ENCODE peak calls at places on chromosome 17, in four cellular contexts. One of them, this sample, is unnamed.

GRCh38 chr17:37060966-37061365 is 112.2 kb downstream of the AATF start:
- DNase-seq in stimulated activated CD8-positive, alpha-beta memory T cell treated with anti-CD3 and anti-CD28 coated beads, Interleukin-7, amount 100 ng/mL, for 48 hours: no peak
- DNase-seq in AG04449: no peak
- DNase-seq in A172: no peak
- DNase-seq in this sample: no peak

GRCh38 chr17:9239821-9240658 is 218.7 kb downstream of the NTN1 start:
- DNase-seq in stimulated activated CD8-positive, alpha-beta memory T cell treated with anti-CD3 and anti-CD28 coated beads, Interleukin-7, amount 100 ng/mL, for 48 hours: peak
- DNase-seq in AG04449: no peak
- DNase-seq in A172: no peak
- DNase-seq in this sample: peak

GRCh38 chr17:2691965-2692780 is 19.4 kb downstream of the CLUH start:
- DNase-seq in A172: no peak
- DNase-seq in stimulated activated CD8-positive, alpha-beta memory T cell treated with anti-CD3 and anti-CD28 coated beads, Interleukin-7, amount 100 ng/mL, for 48 hours: no peak
- DNase-seq in AG04449: no peak
- DNase-seq in this sample: no peak

GRCh38 chr17:4537451-4538235 is 17.5 kb downstream of the MYBBP1A start:
- DNase-seq in AG04449: no peak
- DNase-seq in stimulated activated CD8-positive, alpha-beta memory T cell treated with anti-CD3 and anti-CD28 coated beads, Interleukin-7, amount 100 ng/mL, for 48 hours: no peak
- DNase-seq in A172: no peak
- DNase-seq in this sample: no peak

GRCh38 chr17:40459646-40460584 is 16.7 kb downstream of the IGFBP4 start:
- DNase-seq in stimulated activated CD8-positive, alpha-beta memory T cell treated with anti-CD3 and anti-CD28 coated beads, Interleukin-7, amount 100 ng/mL, for 48 hours: no peak
- DNase-seq in AG04449: no peak
- DNase-seq in A172: no peak
- DNase-seq in this sample: no peak

GRCh38 chr17:69336580-69336979 is 9.6 kb upstream of the ABCA5 start:
- DNase-seq in stimulated activated CD8-positive, alpha-beta memory T cell treated with anti-CD3 and anti-CD28 coated beads, Interleukin-7, amount 100 ng/mL, for 48 hours: no peak
- DNase-seq in A172: no peak
- DNase-seq in AG04449: no peak
- DNase-seq in this sample: no peak

GRCh38 chr17:57541472-57542394 is 203.4 kb downstream of the CCDC182 start:
- DNase-seq in stimulated activated CD8-positive, alpha-beta memory T cell treated with anti-CD3 and anti-CD28 coated beads, Interleukin-7, amount 100 ng/mL, for 48 hours: no peak
- DNase-seq in AG04449: no peak
- DNase-seq in A172: peak
- DNase-seq in this sample: no peak

GRCh38 chr17:62875296-62875695 is 67.2 kb upstream of the MARCHF10 start:
- DNase-seq in A172: no peak
- DNase-seq in AG04449: no peak
- DNase-seq in stimulated activated CD8-positive, alpha-beta memory T cell treated with anti-CD3 and anti-CD28 coated beads, Interleukin-7, amount 100 ng/mL, for 48 hours: no peak
- DNase-seq in this sample: no peak

GRCh38 chr17:17823433-17824118 is 13.2 kb downstream of the SREBF1 start:
- DNase-seq in A172: peak
- DNase-seq in stimulated activated CD8-positive, alpha-beta memory T cell treated with anti-CD3 and anti-CD28 coated beads, Interleukin-7, amount 100 ng/mL, for 48 hours: peak
- DNase-seq in AG04449: no peak
- DNase-seq in this sample: peak

GRCh38 chr17:34721326-34721725 is 141.9 kb downstream of the TMEM132E start:
- DNase-seq in AG04449: no peak
- DNase-seq in A172: peak
- DNase-seq in stimulated activated CD8-positive, alpha-beta memory T cell treated with anti-CD3 and anti-CD28 coated beads, Interleukin-7, amount 100 ng/mL, for 48 hours: no peak
- DNase-seq in this sample: peak